ENCODE peak calls at places on chromosomes 1 and 21, in seven cellular contexts. A is psoas muscle; I is heart left ventricle; R is lower leg skin; T is Peyer's patch; S is GM23248; Z is naive thymus-derived CD4-positive, alpha-beta T cell. H is an unnamed sample.

GRCh38 chr1:170701962-170702361 is 38.0 kb downstream of the PRRX1 start:
- DNase-seq in S (no peak), R (no peak), T (no peak), Z (no peak), A (no peak), I (no peak), H (no peak)

GRCh38 chr1:212916395-212917133 is 33.8 kb upstream of the VASH2 start:
- DNase-seq in R (no peak), I (peak), S (peak), A (peak), T (peak), Z (no peak), H (peak)

GRCh38 chr1:65221638-65222421 is 73.8 kb downstream of the AK4 start:
- DNase-seq in T (no peak), I (no peak), S (no peak), A (no peak), Z (no peak), R (no peak), H (no peak)

GRCh38 chr1:221565718-221566117 is 176.2 kb downstream of the DUSP10 start:
- DNase-seq in A (no peak), S (no peak), Z (no peak), T (no peak), R (no peak), I (peak), H (no peak)

GRCh38 chr21:44496900-44497550 is 41.7 kb downstream of the LRRC3 start:
- DNase-seq in R (no peak), A (no peak), Z (no peak), S (peak), T (no peak), I (no peak), H (no peak)

GRCh38 chr21:44281801-44282200 is 3.9 kb upstream of the AIRE start:
- DNase-seq in T (no peak), S (no peak), I (no peak), R (no peak), Z (no peak), A (no peak), H (no peak)

GRCh38 chr1:46341222-46342083 is 846 bp downstream of the NSUN4 start:
- DNase-seq in I (peak), S (no peak), R (no peak), T (no peak), A (peak), Z (no peak), H (no peak)

GRCh38 chr1:65539272-65540131 is 119.0 kb downstream of the LEPR start:
- DNase-seq in T (no peak), A (no peak), I (no peak), Z (no peak), R (no peak), S (no peak), H (no peak)

GRCh38 chr1:179079113-179079761 is 2.6 kb upstream of the TOR3A start:
- DNase-seq in Z (peak), I (peak), T (peak), S (peak), R (peak), A (no peak), H (peak)

GRCh38 chr1:16226495-16227179 is 10.3 kb downstream of the CPLANE2 start:
- DNase-seq in A (peak), S (peak), R (no peak), Z (no peak), I (peak), T (no peak), H (no peak)

GRCh38 chr1:20964540-20965484 is 177.7 kb upstream of the HP1BP3 start:
- DNase-seq in T (peak), Z (no peak), I (no peak), S (no peak), A (no peak), R (no peak), H (no peak)

GRCh38 chr1:1425753-1426495 is 4.8 kb upstream of the ANKRD65 start:
- DNase-seq in T (no peak), S (no peak), I (no peak), Z (no peak), R (no peak), A (no peak), H (no peak)

GRCh38 chr1:179310271-179310670 is 16.7 kb downstream of the SOAT1 start:
- DNase-seq in A (no peak), S (peak), T (no peak), Z (no peak), R (no peak), I (no peak), H (peak)

GRCh38 chr21:42313501-42313969 is 1.7 kb downstream of the TFF3 start:
- DNase-seq in A (no peak), R (no peak), Z (no peak), S (no peak), T (peak), I (no peak), H (no peak)

GRCh38 chr1:1324524-1325287 is at the start of the genes CPTP and INTS11:
- DNase-seq in Z (peak), T (peak), S (peak), R (peak), I (peak), A (peak), H (peak)

GRCh38 chr21:34133392-34133791 is 60.0 kb downstream of the MRPS6 start:
- DNase-seq in Z (no peak), S (no peak), A (no peak), R (no peak), I (no peak), T (no peak), H (no peak)

GRCh38 chr1:90729484-90730246 is 12.6 kb upstream of the BARHL2 start:
- DNase-seq in R (no peak), Z (no peak), A (no peak), S (no peak), T (no peak), I (no peak), H (no peak)

GRCh38 chr1:90728656-90729257 is 11.7 kb upstream of the BARHL2 start:
- DNase-seq in A (no peak), S (no peak), R (no peak), Z (no peak), T (no peak), I (no peak), H (no peak)

GRCh38 chr1:90730247-90731022 is 13.3 kb upstream of the BARHL2 start:
- DNase-seq in T (no peak), S (peak), R (no peak), I (no peak), Z (no peak), A (no peak), H (no peak)

GRCh38 chr1:90731382-90732050 is 14.4 kb upstream of the BARHL2 start:
- DNase-seq in Z (no peak), T (no peak), I (no peak), S (no peak), A (no peak), R (no peak), H (no peak)

GRCh38 chr1:90732136-90732535 is 15.0 kb upstream of the BARHL2 start:
- DNase-seq in A (no peak), I (no peak), R (no peak), T (no peak), S (no peak), Z (no peak), H (no peak)
- H3K4me3 ChIP-seq in A (no peak), I (no peak), R (no peak), T (no peak), S (no peak), Z (no peak), H (no peak)

GRCh38 chr1:36320767-36321118 is 2.7 kb downstream of the EVA1B start:
- DNase-seq in T (no peak), S (no peak), Z (no peak), R (no peak), A (no peak), I (no peak), H (no peak)
- H3K4me3 ChIP-seq in T (peak), S (peak), Z (peak), R (no peak), A (peak), I (peak), H (peak)

GRCh38 chr1:25431495-25432363 is 1.0 kb downstream of the MACO1 start:
- DNase-seq in A (peak), T (peak), R (no peak), Z (no peak), I (peak), S (peak), H (no peak)

GRCh38 chr1:25432749-25433388 is 2.2 kb downstream of the MACO1 start:
- DNase-seq in Z (no peak), R (no peak), I (no peak), A (no peak), S (no peak), T (no peak), H (no peak)

GRCh38 chr1:25433389-25434186 is 2.9 kb downstream of the MACO1 start:
- DNase-seq in Z (no peak), S (peak), R (no peak), A (no peak), T (no peak), I (no peak), H (no peak)

GRCh38 chr1:25430666-25431494 is at the start of gene MACO1:
- DNase-seq in Z (peak), R (peak), T (peak), A (peak), S (peak), I (peak), H (peak)

GRCh38 chr1:25432364-25432719 is 1.6 kb downstream of the MACO1 start:
- DNase-seq in I (no peak), S (no peak), Z (no peak), T (no peak), R (no peak), A (no peak), H (no peak)
- H3K4me3 ChIP-seq in I (peak), S (peak), Z (peak), T (peak), R (no peak), A (peak), H (peak)

GRCh38 chr1:183043872-183044859 is 20.9 kb downstream of the LAMC1 start:
- DNase-seq in Z (no peak), R (no peak), T (no peak), A (no peak), S (peak), I (no peak), H (no peak)
- H3K4me3 ChIP-seq in Z (no peak), R (no peak), T (no peak), A (no peak), S (peak), I (peak), H (no peak)